ENCODE peak calls at places on chromosome 11, in four cellular contexts. U is skeletal muscle cell, K is myocyte, Q is A549. P is an unnamed sample.

GRCh38 chr11:57493507-57494503 is 21.7 kb downstream of the SLC43A1 start:
- DNase-seq in U (no peak), K (no peak), Q (peak), P (no peak)

GRCh38 chr11:70883973-70884688 is 368.2 kb downstream of the SHANK2 start:
- DNase-seq in U (no peak), K (peak), Q (no peak), P (no peak)

GRCh38 chr11:63609971-63610580 is 4.2 kb downstream of the PLAAT3 start:
- DNase-seq in U (no peak), K (no peak), Q (no peak), P (no peak)

GRCh38 chr11:105447936-105448702 is 161.8 kb upstream of the GRIA4 start:
- DNase-seq in U (no peak), K (no peak), Q (no peak), P (no peak)

GRCh38 chr11:69394902-69395690 is 86.4 kb upstream of the LINC01488 start:
- DNase-seq in U (no peak), K (peak), Q (no peak), P (no peak)

GRCh38 chr11:428295-428694 is 13.5 kb upstream of the SIGIRR start:
- DNase-seq in U (no peak), K (no peak), Q (no peak), P (no peak)

GRCh38 chr11:69653406-69653960 is 12.5 kb downstream of the CCND1 start:
- DNase-seq in U (no peak), K (no peak), Q (no peak), P (no peak)

GRCh38 chr11:117337061-117337460 is 9.4 kb downstream of the CEP164 start:
- DNase-seq in U (no peak), K (no peak), Q (no peak), P (no peak)

GRCh38 chr11:121687961-121688566 is 235.3 kb upstream of the SORL1-AS1 start:
- DNase-seq in U (peak), K (peak), Q (no peak), P (no peak)

GRCh38 chr11:70240337-70240736 is 30.2 kb upstream of the PPFIA1 start:
- DNase-seq in U (no peak), K (no peak), Q (no peak), P (peak)

GRCh38 chr11:1773131-1773510 is 9.4 kb upstream of the CTSD start:
- DNase-seq in U (no peak), K (no peak), Q (no peak), P (no peak)

GRCh38 chr11:32331098-32331497 is 104.2 kb downstream of the WT1 start:
- DNase-seq in U (no peak), K (peak), Q (no peak), P (no peak)

GRCh38 chr11:65502274-65502851 is 3.5 kb downstream of the MALAT1 start:
- DNase-seq in U (no peak), K (peak), Q (peak), P (no peak)

GRCh38 chr11:63937713-63938480 is 905 bp upstream of the NAA40 start:
- DNase-seq in U (no peak), K (no peak), Q (no peak), P (no peak)

GRCh38 chr11:125960771-125961170 is 14.9 kb downstream of the VSIG10L2 start:
- DNase-seq in U (no peak), K (peak), Q (no peak), P (no peak)

P was measured in dorsolateral prefrontal cortex.